ENCODE peak calls at places on chromosomes 2 and 18, in five cellular contexts. K is nucleus accumbens, B is NCI-H226, L is iris pigment epithelial cell, M is A549. X is an unnamed sample.

GRCh38 chr18:2568605-2569004 is 2.7 kb downstream of the METTL4 start:
- DNase-seq in K (no peak), B (no peak), L (no peak), M (no peak), X (no peak)

GRCh38 chr2:119910566-119910965 is 102.3 kb upstream of the EPB41L5 start:
- DNase-seq in K (no peak), B (no peak), L (no peak), M (no peak), X (no peak)

GRCh38 chr18:53070706-53071105 is 730.7 kb downstream of the DCC start:
- DNase-seq in K (no peak), B (no peak), L (no peak), M (no peak), X (no peak)

GRCh38 chr2:50564781-50565180 is 467.2 kb downstream of the NRXN1 start:
- DNase-seq in K (no peak), B (no peak), L (peak; percentile 7), M (no peak), X (no peak)

GRCh38 chr2:95351080-95351915 is 51.2 kb upstream of the FAHD2A start:
- DNase-seq in K (no peak), B (no peak), L (no peak), M (no peak), X (no peak)

GRCh38 chr2:112839407-112840067 is 3.0 kb upstream of the IL1B start:
- DNase-seq in K (no peak), B (no peak), L (peak; percentile 57), M (no peak), X (no peak)

GRCh38 chr18:5543854-5544389 is at the start of gene EPB41L3:
- DNase-seq in K (no peak), B (no peak), L (peak; percentile 5), M (no peak), X (no peak)

GRCh38 chr2:220847006-220847405 is 725.1 kb downstream of the EPHA4 start:
- DNase-seq in K (no peak), B (peak; percentile 60), L (peak; percentile 2), M (no peak), X (no peak)

GRCh38 chr2:179263460-179264237 is 983 bp downstream of the SESTD1 start:
- DNase-seq in K (peak; percentile 42), B (peak; percentile 56), L (peak; percentile 74), M (peak; percentile 28), X (peak; percentile 45)

GRCh38 chr2:167289651-167290410 is 401.6 kb downstream of the XIRP2 start:
- DNase-seq in K (no peak), B (peak; percentile 7), L (no peak), M (no peak), X (no peak)

GRCh38 chr2:143282684-143283083 is 153.5 kb downstream of the ARHGAP15 start:
- DNase-seq in K (no peak), B (no peak), L (no peak), M (no peak), X (no peak)

GRCh38 chr18:59620381-59620780 is 76.8 kb downstream of the CCBE1 start:
- DNase-seq in K (no peak), B (peak; percentile 1), L (no peak), M (no peak), X (no peak)

GRCh38 chr2:85393836-85394235 is 16.3 kb downstream of the CAPG start:
- DNase-seq in K (no peak), B (no peak), L (peak; percentile 40), M (no peak), X (no peak)

GRCh38 chr2:149733936-149734685 is 146.5 kb upstream of the MMADHC start:
- DNase-seq in K (no peak), B (peak; percentile 94), L (peak; percentile 76), M (peak; percentile 3), X (no peak)

GRCh38 chr18:26004827-26005226 is 85.6 kb downstream of the SS18 start:
- DNase-seq in K (no peak), B (no peak), L (no peak), M (no peak), X (no peak)

GRCh38 chr2:38060206-38060605 is 15.7 kb downstream of the CYP1B1 start:
- DNase-seq in K (no peak), B (no peak), L (no peak), M (no peak), X (no peak)

GRCh38 chr2:42100696-42101585 is 53.1 kb downstream of the PKDCC start:
- DNase-seq in K (no peak), B (peak; percentile 52), L (peak; percentile 89), M (no peak), X (no peak)

GRCh38 chr18:44182363-44182762 is 498.3 kb upstream of the SETBP1 start:
- DNase-seq in K (no peak), B (no peak), L (no peak), M (no peak), X (no peak)

GRCh38 chr2:181574321-181574720 is 82.6 kb downstream of the CERKL start:
- DNase-seq in K (no peak), B (no peak), L (no peak), M (no peak), X (no peak)

GRCh38 chr18:7617738-7618422 is 50.8 kb downstream of the PTPRM start:
- DNase-seq in K (no peak), B (peak; percentile 67), L (peak; percentile 70), M (no peak), X (no peak)

GRCh38 chr2:158024288-158024898 is 77.3 kb upstream of the UPP2 start:
- DNase-seq in K (no peak), B (peak; percentile 10), L (peak; percentile 41), M (peak; percentile 18), X (peak; percentile 52)

GRCh38 chr2:196160966-196161365 is 10.4 kb downstream of the STK17B start:
- DNase-seq in K (no peak), B (no peak), L (no peak), M (no peak), X (no peak)

GRCh38 chr18:4125939-4126250 is 329.2 kb downstream of the DLGAP1 start:
- DNase-seq in K (no peak), B (no peak), L (no peak), M (no peak), X (no peak)

GRCh38 chr18:75269696-75270095 is 59.1 kb downstream of the TSHZ1 start:
- DNase-seq in K (no peak), B (no peak), L (no peak), M (no peak), X (no peak)

GRCh38 chr18:73407506-73407905 is 539.7 kb upstream of the NETO1 start:
- DNase-seq in K (no peak), B (no peak), L (no peak), M (no peak), X (no peak)